ENCODE peak calls at places on chromosomes 13 and 19, in seven cellular contexts. N is fibroblast of lung, W is PC-3, T is mucosa of descending colon, H is prostate gland, P is colonic mucosa, Z is neural progenitor cell. Y is an unnamed sample. For H3K4me1, the result is how much of the 10 kb centered on the place peaks cover.

GRCh38 chr13:82713681-82714405 is 1168.4 kb downstream of the SLITRK1 start:
- DNase-seq in H (no peak), T (no peak), W (peak), P (no peak), Z (no peak), N (peak), Y (no peak)

GRCh38 chr19:29662604-29663404 is 2.5 kb upstream of the PLEKHF1 start:
- DNase-seq in Z (no peak), T (peak), N (peak), W (peak), H (peak), P (peak), Y (peak)

GRCh38 chr19:55400281-55401087 is 7.1 kb downstream of the UBE2S start:
- DNase-seq in W (no peak), H (no peak), P (no peak), N (no peak), T (no peak), Z (no peak), Y (no peak)

GRCh38 chr19:35090160-35090794 is 25.3 kb upstream of the FXYD3 start:
- DNase-seq in W (peak), T (no peak), N (peak), H (peak), P (peak), Z (peak), Y (no peak)

GRCh38 chr19:42389899-42390298 is at the start of gene CNFN:
- DNase-seq in P (no peak), Z (no peak), W (no peak), T (no peak), H (no peak), N (no peak), Y (no peak)

GRCh38 chr13:20024706-20025105 is 66.2 kb downstream of the ZMYM2 start:
- DNase-seq in W (no peak), Z (no peak), H (no peak), N (no peak), P (no peak), T (no peak), Y (no peak)

GRCh38 chr19:33660426-33661160 is 38.8 kb downstream of the CHST8 start:
- DNase-seq in T (no peak), N (no peak), W (no peak), P (no peak), Z (no peak), H (no peak), Y (no peak)

GRCh38 chr13:107441279-107441678 is 774.1 kb downstream of the LIG4 start:
- DNase-seq in P (no peak), Z (no peak), N (peak), T (no peak), H (no peak), W (peak), Y (no peak)

GRCh38 chr13:21458457-21458815 is 667 bp downstream of the ZDHHC20 start:
- DNase-seq in Z (peak), W (peak), N (no peak), H (peak), T (peak), P (peak), Y (peak)

GRCh38 chr13:65606622-65607021 is 1623.5 kb downstream of the PCDH9 start:
- DNase-seq in N (peak), H (no peak), T (no peak), P (no peak), Z (no peak), W (peak), Y (no peak)

GRCh38 chr19:39765091-39766076 is 13.3 kb upstream of the LEUTX start:
- DNase-seq in W (peak), T (no peak), Z (peak), H (no peak), N (peak), P (peak), Y (no peak)
- TF ChIP-seq CTCF in W (peak), T (peak), Z (peak), H (no peak), N (peak), P (peak), Y (peak)

DNA sequence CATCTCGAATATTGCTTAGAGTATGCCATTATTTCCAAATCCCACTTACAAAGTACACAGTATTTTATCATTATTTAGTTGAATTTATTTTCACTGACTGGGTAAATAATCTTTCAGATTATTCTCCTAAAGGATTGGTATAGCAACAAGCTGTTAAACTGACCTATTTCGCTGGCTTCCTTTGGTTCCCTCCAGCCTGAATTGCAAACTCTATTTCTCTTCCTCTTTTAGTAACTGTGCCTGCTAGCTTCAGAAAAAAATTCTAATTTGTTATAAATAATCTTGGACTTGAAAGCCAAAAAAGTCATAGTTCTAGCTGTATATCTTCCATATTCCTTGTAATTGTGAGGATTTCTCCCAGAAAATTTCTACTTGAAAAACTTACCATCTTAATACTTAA is 15.0 kb upstream of the CCNA1 start:
- DNase-seq in P (no peak), Z (no peak), N (no peak), T (no peak), W (no peak), H (no peak), Y (no peak)
- H3K4me1 ChIP-seq in P (under half), Z (under half), N (under half), T (under half), W (under half), H (under half), Y (under half)

GRCh38 chr19:43430142-43430710 is 15.5 kb downstream of the TEX101 start:
- DNase-seq in H (no peak), N (no peak), T (no peak), Z (no peak), P (peak), W (no peak), Y (no peak)
- TF ChIP-seq CTCF in H (no peak), N (no peak), T (no peak), Z (peak), P (no peak), W (no peak), Y (no peak)

GRCh38 chr19:2546128-2547032 is 70.5 kb downstream of the GADD45B start:
- DNase-seq in P (peak), Z (peak), W (no peak), T (peak), N (peak), H (peak), Y (peak)
- H3K4me1 ChIP-seq in P (under half), Z (under half), W (under half), T (under half), N (under half), H (under half), Y (half or more)

GRCh38 chr19:48999481-49000325 is 6.0 kb downstream of the RUVBL2 start:
- DNase-seq in T (no peak), Z (peak), P (peak), N (peak), W (peak), H (no peak), Y (peak)
- TF ChIP-seq CTCF in T (peak), Z (peak), P (peak), N (peak), W (peak), H (no peak), Y (peak)

Y was measured in left lung.